ENCODE peak calls at places on chromosomes 13 and 19, in eight cellular contexts. N is DND-41, M is mesenchymal stem cell, W is astrocyte, F is endodermal cell, A is endothelial cell of umbilical vein, V is fibroblast of lung, X is IMR-90. L is an unnamed sample. For H3K4me1, the result is how much of the 10 kb centered on the place peaks cover.

GRCh38 chr19:4338441-4339350 is at the start of gene STAP2:
- DNase-seq in N (peak), M (peak), W (no peak), F (peak), A (peak), V (no peak), X (no peak), L (peak)

GRCh38 chr13:90448466-90449037 is 898.9 kb upstream of the MIR17HG start:
- DNase-seq in N (no peak), M (no peak), W (peak), F (no peak), A (peak), V (peak), X (no peak), L (no peak)

GRCh38 chr13:72255908-72256307 is 388.9 kb upstream of the DACH1 start:
- DNase-seq in N (no peak), M (peak), W (peak), F (peak), A (peak), V (peak), X (no peak), L (peak)

GRCh38 chr13:33169273-33169980 is 116.1 kb downstream of the STARD13 start:
- DNase-seq in N (no peak), M (peak), W (peak), F (no peak), A (peak), V (peak), X (peak), L (no peak)

GRCh38 chr19:58154287-58154678 is 3.7 kb upstream of the ZNF329 start:
- DNase-seq in N (no peak), M (peak), W (peak), F (no peak), A (peak), V (peak), X (peak), L (peak)

GRCh38 chr13:34064456-34065205 is 246.7 kb downstream of the RFC3 start:
- DNase-seq in N (no peak), M (no peak), W (peak), F (no peak), A (peak), V (peak), X (no peak), L (no peak)

GRCh38 chr19:51375504-51376221 is 3.2 kb upstream of the NKG7 start:
- DNase-seq in N (peak), M (no peak), W (no peak), F (no peak), A (no peak), V (no peak), X (no peak), L (no peak)

GRCh38 chr19:1000095-1000494 is at the start of gene GRIN3B:
- DNase-seq in N (peak), M (peak), W (no peak), F (peak), A (peak), V (no peak), X (peak), L (peak)

GRCh38 chr13:59584902-59585670 is 578.6 kb downstream of the DIAPH3 start:
- DNase-seq in N (no peak), M (no peak), W (no peak), F (no peak), A (no peak), V (no peak), X (no peak), L (no peak)

GRCh38 chr13:30113983-30114491 is 193.3 kb downstream of the KATNAL1 start:
- DNase-seq in N (no peak), M (no peak), W (peak), F (peak), A (no peak), V (no peak), X (no peak), L (peak)

GRCh38 chr19:50430888-50431342 is 1.8 kb upstream of the MYBPC2 start:
- DNase-seq in N (no peak), M (no peak), W (no peak), F (no peak), A (no peak), V (no peak), X (no peak), L (no peak)

GRCh38 chr13:44537238-44537637 is 38.9 kb downstream of the TSC22D1 start:
- DNase-seq in N (no peak), M (no peak), W (no peak), F (no peak), A (no peak), V (no peak), X (no peak), L (no peak)

GRCh38 chr13:114000151-114001040 is 26.5 kb upstream of the C13orf46 start:
- DNase-seq in N (no peak), M (no peak), W (no peak), F (no peak), A (no peak), V (no peak), X (no peak), L (no peak)

GRCh38 chr13:99982021-99982740 is 597 bp downstream of the ZIC2 start:
- DNase-seq in N (no peak), M (no peak), W (no peak), F (no peak), A (no peak), V (peak), X (no peak), L (no peak)

GRCh38 chr13:29162638-29163037 is 342.5 kb downstream of the MTUS2 start:
- DNase-seq in N (no peak), M (peak), W (peak), F (no peak), A (no peak), V (peak), X (no peak), L (no peak)

GRCh38 chr19:16889883-16890460 is 1.2 kb downstream of the F2RL3 start:
- DNase-seq in N (no peak), M (no peak), W (no peak), F (no peak), A (no peak), V (no peak), X (no peak), L (no peak)

GRCh38 chr19:30662211-30662861 is 290.2 kb downstream of the ZNF536 start:
- DNase-seq in N (no peak), M (no peak), W (peak), F (peak), A (no peak), V (peak), X (no peak), L (no peak)

GRCh38 chr13:32911506-32911905 is 104.7 kb upstream of the KL start:
- DNase-seq in N (peak), M (peak), W (no peak), F (peak), A (no peak), V (no peak), X (peak), L (no peak)

GRCh38 chr19:13463296-13463695 is 43.0 kb downstream of the CACNA1A start:
- DNase-seq in N (peak), M (no peak), W (no peak), F (peak), A (no peak), V (peak), X (peak), L (no peak)

GRCh38 chr13:34176636-34177035 is 358.7 kb downstream of the RFC3 start:
- DNase-seq in N (no peak), M (no peak), W (no peak), F (no peak), A (no peak), V (no peak), X (no peak), L (no peak)

GRCh38 chr13:113897966-113898365 is 34.1 kb upstream of the GAS6 start:
- DNase-seq in N (no peak), M (no peak), W (peak), F (no peak), A (no peak), V (peak), X (no peak), L (peak)

GRCh38 chr19:23118400-23118799 is 1.6 kb downstream of the ZNF730 start:
- DNase-seq in N (peak), M (no peak), W (no peak), F (no peak), A (no peak), V (no peak), X (no peak), L (no peak)

GRCh38 chr19:23116802-23117571 is at the start of gene ZNF730:
- DNase-seq in N (peak), M (peak), W (peak), F (peak), A (peak), V (peak), X (peak), L (peak)
- H3K9ac ChIP-seq in N (peak), M (peak), W (peak), F (peak), A (peak), V (peak), X (peak), L (peak)

GRCh38 chr13:46603165-46603603 is 50.2 kb downstream of the LRCH1 start:
- DNase-seq in N (no peak), M (no peak), W (no peak), F (no peak), A (peak), V (no peak), X (no peak), L (peak)
- H3K4me1 ChIP-seq in N (under half), M (under half), W (under half), F (under half), A (under half), V (under half), X (under half), L (under half)

GRCh38 chr19:33404916-33405315 is 31.4 kb downstream of the CEBPG start:
- DNase-seq in N (no peak), M (no peak), W (no peak), F (no peak), A (no peak), V (no peak), X (no peak), L (no peak)
- H3K9ac ChIP-seq in N (no peak), M (peak), W (no peak), F (no peak), A (no peak), V (no peak), X (no peak), L (no peak)

GRCh38 chr19:35345671-35346111 is 2.0 kb upstream of the FFAR1 start:
- DNase-seq in N (no peak), M (no peak), W (no peak), F (peak), A (no peak), V (no peak), X (no peak), L (no peak)
- H3K4me1 ChIP-seq in N (under half), M (under half), W (under half), F (under half), A (under half), V (under half), X (under half), L (under half)

L was measured in colonic mucosa.